ENCODE peak calls at places on chromosomes 12 and 14, in four cellular contexts. One of them, this sample, is unnamed.

GRCh38 chr12:49138587-49138986 is 7.4 kb upstream of the TUBA1B start:
- DNase-seq in H1: no peak
- DNase-seq in H9: no peak
- DNase-seq in IMR-90: no peak
- DNase-seq in this sample: no peak

GRCh38 chr14:24327303-24327702 is 7.6 kb downstream of the ADCY4 start:
- DNase-seq in H9: no peak
- DNase-seq in H1: no peak
- DNase-seq in IMR-90: no peak
- DNase-seq in this sample: no peak

GRCh38 chr12:21559855-21560569 is 33.9 kb downstream of the SPX start:
- DNase-seq in H1: no peak
- DNase-seq in IMR-90: peak; percentile 53
- DNase-seq in H9: no peak
- DNase-seq in this sample: no peak

GRCh38 chr12:79114896-79115295 is 250.3 kb downstream of the SYT1 start:
- DNase-seq in IMR-90: no peak
- DNase-seq in H1: no peak
- DNase-seq in H9: no peak
- DNase-seq in this sample: no peak

GRCh38 chr14:34359423-34360120 is 102.5 kb downstream of the SPTSSA start:
- DNase-seq in IMR-90: no peak
- DNase-seq in H9: no peak
- DNase-seq in H1: no peak
- DNase-seq in this sample: no peak

GRCh38 chr14:39974036-39974435 is 541.8 kb upstream of the FBXO33 start:
- DNase-seq in H1: no peak
- DNase-seq in IMR-90: no peak
- DNase-seq in H9: no peak
- DNase-seq in this sample: no peak

GRCh38 chr14:73785834-73786631 is 65.6 kb upstream of the PTGR2 start:
- DNase-seq in H1: no peak
- DNase-seq in IMR-90: peak; percentile 96
- DNase-seq in H9: peak; percentile 45
- DNase-seq in this sample: no peak

GRCh38 chr14:51121096-51121495 is 26.2 kb upstream of the TRIM9 start:
- DNase-seq in IMR-90: no peak
- DNase-seq in H9: no peak
- DNase-seq in H1: no peak
- DNase-seq in this sample: no peak

GRCh38 chr12:105420659-105421240 is 90.3 kb downstream of the C12orf75 start:
- DNase-seq in H9: peak; percentile 71
- DNase-seq in H1: no peak
- DNase-seq in IMR-90: peak; percentile 77
- DNase-seq in this sample: peak; percentile 66

GRCh38 chr12:80912906-80913769 is 24.6 kb downstream of the LIN7A start:
- DNase-seq in H1: no peak
- DNase-seq in H9: no peak
- DNase-seq in IMR-90: no peak
- DNase-seq in this sample: no peak

GRCh38 chr12:103768467-103769123 is 72.4 kb downstream of the NT5DC3 start:
- DNase-seq in H1: no peak
- DNase-seq in H9: peak; percentile 50
- DNase-seq in IMR-90: no peak
- DNase-seq in this sample: no peak

GRCh38 chr14:101077511-101078074 is 174.1 kb upstream of the RTL1 start:
- DNase-seq in H1: peak; percentile 23
- DNase-seq in H9: peak; percentile 88
- DNase-seq in IMR-90: peak; percentile 33
- DNase-seq in this sample: peak; percentile 12

GRCh38 chr12:481422-481821 is 21.7 kb downstream of the B4GALNT3 start:
- DNase-seq in H1: no peak
- DNase-seq in IMR-90: peak; percentile 11
- DNase-seq in H9: peak; percentile 24
- DNase-seq in this sample: no peak

GRCh38 chr14:88849717-88850116 is 25.3 kb downstream of the TTC8 start:
- DNase-seq in IMR-90: no peak
- DNase-seq in H9: no peak
- DNase-seq in H1: no peak
- DNase-seq in this sample: no peak

GRCh38 chr12:81245458-81245857 is 167.6 kb downstream of the ACSS3 start:
- DNase-seq in H1: no peak
- DNase-seq in H9: no peak
- DNase-seq in IMR-90: no peak
- DNase-seq in this sample: no peak

GRCh38 chr12:6200266-6201198 is at the start of gene CD9:
- DNase-seq in H1: no peak
- DNase-seq in H9: peak; percentile 82
- DNase-seq in IMR-90: no peak
- DNase-seq in this sample: no peak

GRCh38 chr12:26736563-26737486 is 96.2 kb downstream of the ITPR2 start:
- DNase-seq in IMR-90: peak; percentile 63
- DNase-seq in H9: no peak
- DNase-seq in H1: no peak
- DNase-seq in this sample: no peak

GRCh38 chr14:76250345-76250744 is 98.6 kb downstream of the GPATCH2L start:
- DNase-seq in IMR-90: no peak
- DNase-seq in H1: no peak
- DNase-seq in H9: no peak
- DNase-seq in this sample: no peak

GRCh38 chr12:54051081-54051912 is 2.3 kb upstream of the HOXC4 start:
- DNase-seq in H9: no peak
- DNase-seq in H1: no peak
- DNase-seq in IMR-90: no peak
- DNase-seq in this sample: no peak

GRCh38 chr12:16347391-16348298 is at the start of gene MGST1:
- DNase-seq in H1: peak; percentile 73
- DNase-seq in IMR-90: peak; percentile 59
- DNase-seq in H9: peak; percentile 95
- DNase-seq in this sample: peak; percentile 89

GRCh38 chr12:125017801-125018200 is 24.4 kb downstream of the BRI3BP start:
- DNase-seq in H1: no peak
- DNase-seq in IMR-90: no peak
- DNase-seq in H9: no peak
- DNase-seq in this sample: no peak

GRCh38 chr14:70887207-70888150 is 19.8 kb upstream of the PCNX1 start:
- DNase-seq in IMR-90: peak; percentile 98
- DNase-seq in H1: no peak
- DNase-seq in H9: no peak
- DNase-seq in this sample: no peak

GRCh38 chr14:105335735-105336476 is 21.4 kb downstream of the PACS2 start:
- DNase-seq in H9: no peak
- DNase-seq in H1: no peak
- DNase-seq in IMR-90: no peak
- DNase-seq in this sample: no peak

GRCh38 chr12:80101126-80101525 is 1.8 kb downstream of the OTOGL start:
- DNase-seq in H1: no peak
- DNase-seq in H9: no peak
- DNase-seq in IMR-90: no peak
- DNase-seq in this sample: no peak

GRCh38 chr12:29148065-29148957 is 767 bp upstream of the FAR2 start:
- DNase-seq in IMR-90: no peak
- DNase-seq in H1: no peak
- DNase-seq in H9: no peak
- DNase-seq in this sample: no peak

GRCh38 chr12:14950982-14951746 is 10.2 kb downstream of the ARHGDIB start:
- DNase-seq in H9: peak; percentile 70
- DNase-seq in H1: no peak
- DNase-seq in IMR-90: no peak
- DNase-seq in this sample: peak; percentile 21

GRCh38 chr14:35758523-35759129 is 50.5 kb downstream of the RALGAPA1 start:
- DNase-seq in H9: no peak
- DNase-seq in H1: no peak
- DNase-seq in IMR-90: no peak
- DNase-seq in this sample: no peak

GRCh38 chr14:70735043-70735442 is 74.3 kb downstream of the MAP3K9 start:
- DNase-seq in H9: no peak
- DNase-seq in H1: no peak
- DNase-seq in IMR-90: no peak
- DNase-seq in this sample: no peak

GRCh38 chr14:75204106-75204505 is 27.7 kb upstream of the TMED10 start:
- DNase-seq in H9: no peak
- DNase-seq in H1: no peak
- DNase-seq in IMR-90: no peak
- DNase-seq in this sample: no peak

GRCh38 chr14:50044040-50044651 is 72.2 kb downstream of the VCPKMT start:
- DNase-seq in H1: no peak
- DNase-seq in H9: no peak
- DNase-seq in IMR-90: no peak
- DNase-seq in this sample: no peak

GRCh38 chr12:64650762-64651161 is 40.5 kb downstream of the RASSF3 start:
- DNase-seq in H1: no peak
- DNase-seq in IMR-90: peak; percentile 50
- DNase-seq in H9: no peak
- DNase-seq in this sample: no peak

GRCh38 chr12:92304335-92305066 is 158.9 kb upstream of the BTG1 start:
- DNase-seq in IMR-90: no peak
- DNase-seq in H9: no peak
- DNase-seq in H1: no peak
- DNase-seq in this sample: peak; percentile 57

GRCh38 chr12:50621435-50622304 is 116.9 kb downstream of the DIP2B start:
- DNase-seq in H1: no peak
- DNase-seq in H9: no peak
- DNase-seq in IMR-90: no peak
- DNase-seq in this sample: peak; percentile 24

GRCh38 chr14:88493392-88494185 is 61.2 kb downstream of the PTPN21 start:
- DNase-seq in H9: no peak
- DNase-seq in H1: no peak
- DNase-seq in IMR-90: no peak
- DNase-seq in this sample: no peak

GRCh38 chr14:69045857-69046351 is 66.8 kb upstream of the ACTN1 start:
- DNase-seq in H1: no peak
- DNase-seq in H9: no peak
- DNase-seq in IMR-90: no peak
- DNase-seq in this sample: no peak

GRCh38 chr12:132924356-132924755 is 31.8 kb downstream of the ZNF605 start:
- DNase-seq in H9: no peak
- DNase-seq in H1: no peak
- DNase-seq in IMR-90: no peak
- DNase-seq in this sample: no peak

GRCh38 chr12:132925597-132926416 is 30.3 kb downstream of the ZNF605 start:
- DNase-seq in H1: no peak
- DNase-seq in IMR-90: no peak
- DNase-seq in H9: no peak
- DNase-seq in this sample: no peak

GRCh38 chr12:132921685-132922084 is 34.3 kb upstream of the CHFR start:
- DNase-seq in H9: no peak
- DNase-seq in IMR-90: no peak
- DNase-seq in H1: no peak
- DNase-seq in this sample: no peak

GRCh38 chr12:132923356-132923909 is 32.7 kb downstream of the ZNF605 start:
- DNase-seq in IMR-90: no peak
- DNase-seq in H9: no peak
- DNase-seq in H1: no peak
- DNase-seq in this sample: no peak

DNA sequence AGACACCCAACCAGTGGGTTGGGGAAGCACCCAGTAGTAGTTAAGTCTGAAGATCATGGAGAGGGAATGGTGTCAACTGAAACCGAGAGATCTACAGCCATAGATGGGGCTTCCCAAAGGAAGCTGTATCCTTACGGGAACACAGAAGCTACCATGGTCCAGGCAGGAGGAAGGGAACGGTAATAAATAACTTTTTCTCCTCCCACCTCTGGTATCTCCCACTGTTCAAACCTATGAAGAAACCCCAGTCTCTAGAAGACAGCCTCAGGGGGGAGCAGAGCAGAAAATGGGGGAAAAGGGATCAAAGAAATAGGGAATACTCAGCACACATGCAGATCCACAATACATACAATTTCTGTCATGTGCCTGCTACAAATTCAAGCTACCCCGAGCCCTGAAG is 33.4 kb downstream of the ZNF605 start:
- DNase-seq in H1: no peak
- DNase-seq in IMR-90: no peak
- DNase-seq in H9: no peak
- DNase-seq in this sample: no peak
- H3K9me3 ChIP-seq in H1: peaks cover 75% of the 10 kb centered on the region
- H3K9me3 ChIP-seq in IMR-90: peaks cover 85% of the 10 kb centered on the region
- H3K9me3 ChIP-seq in H9: peaks cover 80% of the 10 kb centered on the region
- H3K9me3 ChIP-seq in this sample: peaks cover 90% of the 10 kb centered on the region

GRCh38 chr12:66169221-66170170 is at the start of gene TMBIM4:
- DNase-seq in H1: peak; percentile 72
- DNase-seq in IMR-90: peak; percentile 95
- DNase-seq in H9: peak; percentile 92
- DNase-seq in this sample: peak; percentile 73
- H3K23ac ChIP-seq in H1: no peak within 1 kb of the TSS
- H3K23ac ChIP-seq in IMR-90: peak within 1 kb of the TSS; percentile 97
- H3K23ac ChIP-seq in H9: no peak within 1 kb of the TSS
- H3K23ac ChIP-seq in this sample: peak within 1 kb of the TSS; percentile 96

DNA sequence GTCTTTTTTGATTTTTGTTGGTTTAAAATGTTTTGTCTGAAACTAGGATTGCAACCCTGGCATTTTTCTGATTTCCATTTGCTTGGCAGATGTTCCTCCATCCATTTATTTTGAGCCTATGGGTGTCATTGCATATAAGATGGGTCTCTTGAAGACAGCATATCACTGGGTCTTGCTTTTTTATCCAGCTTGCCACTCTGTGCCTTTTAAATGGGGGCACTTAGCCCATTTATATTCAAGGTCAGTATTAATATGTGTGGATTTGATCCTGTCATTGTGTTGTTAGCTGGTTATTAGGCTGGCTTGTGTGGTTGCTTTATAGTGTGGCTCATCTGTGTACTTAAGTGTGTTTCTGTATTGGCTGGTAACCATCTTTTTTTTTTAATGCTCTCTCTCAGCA is 139.6 kb downstream of the CEP83 start:
- DNase-seq in H1: no peak
- DNase-seq in IMR-90: no peak
- DNase-seq in H9: no peak
- DNase-seq in this sample: no peak
- H3K9me3 ChIP-seq in H1: peaks cover 35% of the 10 kb centered on the region
- H3K9me3 ChIP-seq in IMR-90: peaks cover 12% of the 10 kb centered on the region
- H3K9me3 ChIP-seq in H9: peaks cover 22% of the 10 kb centered on the region
- H3K9me3 ChIP-seq in this sample: peaks cover 21% of the 10 kb centered on the region

GRCh38 chr12:13816394-13816793 is 165.0 kb downstream of the GRIN2B start:
- DNase-seq in IMR-90: no peak
- DNase-seq in H1: no peak
- DNase-seq in H9: no peak
- DNase-seq in this sample: peak; percentile 44

DNA sequence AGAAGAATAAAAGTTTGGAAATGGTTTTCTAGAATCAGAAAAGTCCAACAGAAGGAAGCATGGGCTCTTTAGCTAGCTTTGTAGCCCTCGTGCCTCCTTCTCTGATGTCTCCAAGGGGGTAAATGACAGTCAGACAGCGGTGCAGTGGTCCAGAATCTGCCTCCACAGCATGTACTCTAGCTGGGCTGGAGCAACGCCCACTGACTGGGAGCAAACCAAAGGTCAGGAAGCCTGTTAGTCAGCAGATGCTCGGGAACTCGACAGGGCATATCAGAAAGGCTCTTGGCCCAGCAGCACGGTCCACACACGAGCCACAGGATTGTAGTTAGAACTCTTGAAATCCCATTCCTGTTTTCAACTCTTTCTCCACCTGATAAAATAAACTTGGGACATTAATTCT is 164.3 kb downstream of the GRIN2B start:
- DNase-seq in IMR-90: no peak
- DNase-seq in H1: no peak
- DNase-seq in H9: no peak
- DNase-seq in this sample: no peak
- H3K23ac ChIP-seq in IMR-90: no peak overlapping the region
- H3K23ac ChIP-seq in H1: no peak overlapping the region
- H3K23ac ChIP-seq in H9: no peak overlapping the region
- H3K23ac ChIP-seq in this sample: no peak overlapping the region